ENCODE peak calls at places on chromosomes 3 and 15, in six cellular contexts. C is fibroblast of lung, M is OCI-LY7, G is heart right ventricle, B is fibroblast of the aortic adventitia, Y is psoas muscle. S is an unnamed sample.

GRCh38 chr15:71433402-71433801 is 318.1 kb downstream of the THSD4 start:
- DNase-seq in Y (no peak), C (no peak), B (no peak), G (no peak), M (no peak), S (no peak)

GRCh38 chr15:72368895-72369294 is 6.9 kb downstream of the HEXA start:
- DNase-seq in Y (no peak), G (peak; percentile 7), M (no peak), B (no peak), C (no peak), S (no peak)

GRCh38 chr15:72117448-72117697 is 577 bp downstream of the MYO9A start:
- DNase-seq in B (peak; percentile 72), M (peak; percentile 76), C (peak; percentile 82), G (peak; percentile 70), Y (peak; percentile 89), S (peak; percentile 75)

GRCh38 chr3:149013726-149014125 is 22.4 kb downstream of the GYG1 start:
- DNase-seq in B (peak; percentile 66), Y (no peak), M (no peak), G (no peak), C (peak; percentile 78), S (no peak)

GRCh38 chr3:197202694-197203093 is 95.7 kb downstream of the DLG1 start:
- DNase-seq in C (peak; percentile 51), G (no peak), Y (no peak), B (no peak), M (no peak), S (no peak)

GRCh38 chr3:13143381-13144004 is 70.3 kb upstream of the IQSEC1 start:
- DNase-seq in M (no peak), Y (no peak), B (no peak), C (no peak), G (no peak), S (no peak)

GRCh38 chr15:98946301-98947255 is 61.0 kb downstream of the PGPEP1L start:
- DNase-seq in Y (peak; percentile 85), B (peak; percentile 57), M (no peak), C (no peak), G (peak; percentile 58), S (no peak)

GRCh38 chr3:54777141-54777540 is 150.7 kb downstream of the LRTM1 start:
- DNase-seq in B (no peak), G (no peak), M (no peak), Y (no peak), C (no peak), S (no peak)

GRCh38 chr3:164912916-164913315 is 165.4 kb downstream of the SI start:
- DNase-seq in G (no peak), C (no peak), B (no peak), Y (no peak), M (no peak), S (no peak)

GRCh38 chr3:94304953-94305352 is 242.1 kb downstream of the NSUN3 start:
- DNase-seq in B (no peak), Y (no peak), C (no peak), M (no peak), G (no peak), S (no peak)

GRCh38 chr3:114584734-114585371 is 291.0 kb downstream of the TIGIT start:
- DNase-seq in Y (no peak), C (no peak), M (no peak), B (peak; percentile 18), G (peak; percentile 26), S (no peak)

GRCh38 chr3:152269423-152270144 is 855 bp downstream of the MBNL1 start:
- DNase-seq in C (peak; percentile 94), M (peak; percentile 67), G (peak; percentile 65), B (peak; percentile 97), Y (peak; percentile 88), S (peak; percentile 56)

GRCh38 chr3:14479591-14479990 is 60.6 kb downstream of the GRIP2 start:
- DNase-seq in Y (peak; percentile 22), C (no peak), B (no peak), G (no peak), M (no peak), S (no peak)

GRCh38 chr3:139110072-139110830 is 65.6 kb upstream of the PRR23C start:
- DNase-seq in B (no peak), M (no peak), Y (no peak), C (no peak), G (peak; percentile 49), S (no peak)

GRCh38 chr3:45486926-45487325 is 98.5 kb downstream of the LARS2 start:
- DNase-seq in Y (no peak), G (no peak), C (peak; percentile 57), M (no peak), B (no peak), S (no peak)

GRCh38 chr3:187878776-187879524 is 133.7 kb upstream of the BCL6 start:
- DNase-seq in G (no peak), C (peak; percentile 80), M (no peak), B (peak; percentile 71), Y (no peak), S (no peak)

DNA sequence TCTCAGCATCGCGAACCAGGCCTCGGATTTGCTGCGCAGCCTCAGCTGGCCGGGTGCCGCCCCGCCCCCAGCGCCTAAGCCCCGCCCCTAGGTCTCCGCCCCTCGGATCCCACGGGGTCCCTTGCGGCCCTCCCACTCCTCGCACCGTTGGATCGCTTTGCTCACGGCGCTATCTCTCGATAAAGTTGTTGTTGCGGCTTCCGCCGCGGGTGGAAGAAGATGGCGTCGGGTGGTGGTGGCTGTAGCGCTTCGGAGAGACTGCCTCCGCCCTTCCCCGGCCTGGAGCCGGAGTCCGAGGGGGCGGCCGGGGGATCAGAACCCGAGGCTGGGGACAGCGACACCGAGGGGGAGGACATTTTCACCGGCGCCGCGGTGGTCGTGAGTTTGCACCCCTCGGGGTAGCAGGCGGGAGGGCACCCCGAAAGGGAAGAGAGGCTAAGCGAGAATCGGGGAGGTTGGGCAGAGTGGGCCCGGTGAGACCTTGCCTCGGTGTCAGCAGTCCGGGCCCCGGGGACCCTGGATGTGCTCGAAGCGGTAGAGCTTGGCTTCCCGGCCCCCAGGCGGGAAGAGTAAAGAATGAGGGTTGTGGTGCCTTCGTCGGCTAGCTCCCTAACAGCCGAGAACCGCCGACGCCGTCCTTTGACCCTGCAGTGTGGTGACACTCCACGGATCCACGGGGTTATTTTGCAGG is at the start of gene SNX1:
- DNase-seq in Y (peak; percentile 96), C (peak; percentile 93), M (peak; percentile 96), B (peak; percentile 95), G (peak; percentile 94), S (peak; percentile 98)
- TF ChIP-seq CTCF in Y (no peak), C (no peak), M (no peak), B (no peak), G (no peak), S (no peak)

GRCh38 chr3:111577798-111578685 is 17.1 kb downstream of the ZBED2 start:
- DNase-seq in C (peak; percentile 84), Y (no peak), G (no peak), M (peak; percentile 23), B (peak; percentile 90), S (no peak)
- TF ChIP-seq CTCF in C (peak; percentile 56), Y (no peak), G (peak; percentile 19), M (peak; percentile 62), B (peak; percentile 75), S (peak; percentile 64)

GRCh38 chr3:170163956-170164645 is 17.4 kb downstream of the PHC3 start:
- DNase-seq in Y (no peak), B (no peak), M (no peak), C (no peak), G (no peak), S (no peak)
- TF ChIP-seq CTCF in Y (no peak), B (no peak), M (no peak), C (no peak), G (no peak), S (no peak)

GRCh38 chr3:57464801-57465200 is 79.3 kb downstream of the DNAH12 start:
- DNase-seq in C (peak; percentile 3), M (peak; percentile 5), G (no peak), B (peak; percentile 6), Y (no peak), S (no peak)
- TF ChIP-seq CTCF in C (peak; percentile 34), M (peak; percentile 40), G (no peak), B (peak; percentile 25), Y (no peak), S (no peak)

DNA sequence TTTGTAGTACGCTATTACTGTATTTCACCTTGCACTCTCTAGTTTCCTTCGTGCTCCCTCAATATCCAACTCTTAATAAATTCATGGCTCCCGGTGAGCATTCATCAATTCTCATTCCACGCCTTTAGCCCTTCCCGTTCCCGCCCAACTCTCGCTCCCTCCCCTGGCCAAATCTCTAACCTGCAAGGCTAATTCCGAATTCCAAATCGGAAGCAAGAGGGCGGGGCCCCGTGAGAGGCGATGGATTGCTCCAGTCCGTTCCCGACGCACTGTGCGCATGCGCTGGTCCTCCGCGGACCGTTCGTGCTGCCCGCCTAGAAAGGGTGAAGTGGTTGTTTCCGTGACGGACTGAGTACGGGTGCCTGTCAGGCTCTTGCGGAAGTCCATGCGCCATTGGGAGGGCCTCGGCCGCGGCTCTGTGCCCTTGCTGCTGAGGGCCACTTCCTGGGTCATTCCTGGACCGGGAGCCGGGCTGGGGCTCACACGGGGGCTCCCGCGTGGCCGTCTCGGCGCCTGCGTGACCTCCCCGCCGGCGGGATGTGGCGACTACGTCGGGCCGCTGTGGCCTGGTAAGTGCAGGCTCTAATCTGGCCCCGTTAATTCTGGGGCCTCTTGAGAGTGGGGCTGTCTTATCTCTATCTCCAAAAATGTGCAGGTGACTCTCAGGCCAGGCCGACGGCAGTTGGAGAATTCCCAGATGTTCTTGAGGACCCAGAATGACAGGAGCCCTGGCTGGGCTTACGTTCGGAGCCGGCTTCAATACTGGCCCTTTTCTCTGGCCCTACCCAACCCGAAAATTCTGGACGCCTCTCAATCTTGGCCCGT is at the start of gene OPA1:
- DNase-seq in C (peak; percentile 99), B (peak; percentile 99), Y (peak; percentile 99), M (peak; percentile 96), G (peak; percentile 98), S (peak; percentile 94)
- TF ChIP-seq CTCF in C (peak; percentile 27), B (peak; percentile 28), Y (peak; percentile 38), M (no peak), G (peak; percentile 37), S (no peak)

DNA sequence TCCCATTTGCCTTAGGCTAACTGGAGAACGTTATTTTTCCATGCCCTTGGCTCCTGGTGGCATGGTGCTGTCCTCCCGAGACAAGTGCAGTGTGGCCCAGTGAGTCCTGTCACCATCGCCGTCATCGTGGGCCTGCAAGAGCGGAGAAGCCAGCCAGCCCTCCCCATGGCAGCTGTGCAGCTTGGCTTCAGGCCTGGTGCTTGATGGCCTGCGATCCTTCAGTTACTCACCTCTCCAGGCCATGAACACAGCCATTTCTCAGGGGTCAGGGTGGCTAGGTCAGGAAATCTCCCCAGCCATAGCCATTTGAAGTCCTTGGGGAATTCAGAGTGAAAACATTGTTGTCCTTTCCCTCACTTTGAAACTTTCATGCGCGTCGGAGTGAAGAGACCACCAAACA is 189.0 kb upstream of the RGMA start:
- DNase-seq in G (no peak), C (no peak), M (no peak), B (no peak), Y (peak; percentile 70), S (no peak)
- TF ChIP-seq CTCF in G (no peak), C (no peak), M (no peak), B (no peak), Y (no peak), S (no peak)

S was measured in activated CD8-positive, alpha-beta T cell treated with anti-CD3 and anti-CD28 coated beads for 36 hours.